ENCODE peak calls at places on chromosomes 6 and 20, in eight cellular contexts. I is activated naive CD4-positive, alpha-beta T cell; W is stimulated activated naive B cell treated with anti-CD40 and anti-IgM and Interleukin-4, amounts not matched to agents 10 μg/mL and 1 μg/mL and 100 μg/mL, for 72 hours; B is activated CD4-positive, alpha-beta T cell treated with anti-CD3 and anti-CD28 coated beads, Interleukin-2, amount 50 U/mL, for 1 hour; D is endothelial cell; A is HTR-8/SVneo; M is omental fat pad; Z is KG1. V is an unnamed sample.

GRCh38 chr6:131931063-131931745 is 20.0 kb downstream of the CCN2 start:
- DNase-seq in I (no peak), W (no peak), B (no peak), D (no peak), A (no peak), M (no peak), Z (no peak), V (no peak)

GRCh38 chr6:34239240-34239825 is 2.7 kb downstream of the HMGA1 start:
- DNase-seq in I (no peak), W (no peak), B (no peak), D (no peak), A (no peak), M (no peak), Z (no peak), V (no peak)

GRCh38 chr6:137722749-137723272 is 144.2 kb upstream of the TNFAIP3 start:
- DNase-seq in I (no peak), W (no peak), B (no peak), D (no peak), A (no peak), M (no peak), Z (peak), V (no peak)

GRCh38 chr20:22684763-22685443 is 100.5 kb upstream of the FOXA2 start:
- DNase-seq in I (no peak), W (no peak), B (no peak), D (peak), A (no peak), M (no peak), Z (no peak), V (no peak)

GRCh38 chr6:16404456-16404855 is 166.1 kb downstream of the GMPR start:
- DNase-seq in I (no peak), W (no peak), B (no peak), D (no peak), A (no peak), M (no peak), Z (no peak), V (no peak)

GRCh38 chr20:33733654-33734576 is 2.1 kb downstream of the ZNF341 start:
- DNase-seq in I (no peak), W (peak), B (no peak), D (no peak), A (peak), M (no peak), Z (peak), V (peak)

GRCh38 chr20:14523090-14523489 is 185.7 kb upstream of the FLRT3 start:
- DNase-seq in I (no peak), W (no peak), B (no peak), D (no peak), A (no peak), M (no peak), Z (no peak), V (no peak)

GRCh38 chr6:40950986-40951730 is 87.9 kb downstream of the UNC5CL start:
- DNase-seq in I (no peak), W (no peak), B (no peak), D (no peak), A (peak), M (no peak), Z (no peak), V (no peak)

GRCh38 chr20:56460459-56460858 is 8.0 kb upstream of the RTF2 start:
- DNase-seq in I (no peak), W (no peak), B (peak), D (no peak), A (no peak), M (no peak), Z (no peak), V (no peak)